ENCODE peak calls at places on chromosome 18, in nine cellular contexts. One of them, this sample, is unnamed.

GRCh38 chr18:79577451-79578395 is 101.9 kb upstream of the CTDP1 start:
- DNase-seq in left ventricle myocardium inferior: peak; percentile 64
- DNase-seq in HFFc6: no peak
- DNase-seq in frontal cortex: no peak
- DNase-seq in Calu3: no peak
- DNase-seq in left ventricle myocardium superior: peak; percentile 68
- DNase-seq in cerebellar nuclear complex: no peak
- DNase-seq in suprapubic skin: peak; percentile 55
- DNase-seq in MV-4-11: peak; percentile 67
- DNase-seq in this sample: no peak

GRCh38 chr18:23487738-23488625 is 15.3 kb upstream of the RMC1 start:
- DNase-seq in MV-4-11: no peak
- DNase-seq in left ventricle myocardium inferior: no peak
- DNase-seq in frontal cortex: no peak
- DNase-seq in left ventricle myocardium superior: no peak
- DNase-seq in Calu3: peak; percentile 15
- DNase-seq in HFFc6: no peak
- DNase-seq in suprapubic skin: no peak
- DNase-seq in cerebellar nuclear complex: no peak
- DNase-seq in this sample: no peak

GRCh38 chr18:8960740-8961657 is 141.5 kb upstream of the NDUFV2 start:
- DNase-seq in cerebellar nuclear complex: no peak
- DNase-seq in HFFc6: peak; percentile 74
- DNase-seq in MV-4-11: no peak
- DNase-seq in Calu3: peak; percentile 51
- DNase-seq in suprapubic skin: no peak
- DNase-seq in left ventricle myocardium superior: no peak
- DNase-seq in left ventricle myocardium inferior: no peak
- DNase-seq in frontal cortex: no peak
- DNase-seq in this sample: no peak

GRCh38 chr18:48548404-48548771 is 9.6 kb downstream of the CTIF start:
- DNase-seq in left ventricle myocardium inferior: peak; percentile 28
- DNase-seq in HFFc6: peak; percentile 57
- DNase-seq in suprapubic skin: peak; percentile 67
- DNase-seq in left ventricle myocardium superior: peak; percentile 45
- DNase-seq in Calu3: no peak
- DNase-seq in MV-4-11: peak; percentile 27
- DNase-seq in frontal cortex: no peak
- DNase-seq in cerebellar nuclear complex: no peak
- DNase-seq in this sample: no peak

GRCh38 chr18:49812321-49813070 is 837 bp downstream of the ACAA2 start:
- DNase-seq in cerebellar nuclear complex: no peak
- DNase-seq in left ventricle myocardium inferior: no peak
- DNase-seq in suprapubic skin: no peak
- DNase-seq in MV-4-11: no peak
- DNase-seq in HFFc6: no peak
- DNase-seq in left ventricle myocardium superior: no peak
- DNase-seq in Calu3: no peak
- DNase-seq in frontal cortex: no peak
- DNase-seq in this sample: no peak

GRCh38 chr18:365651-366050 is 97.8 kb upstream of the THOC1 start:
- DNase-seq in suprapubic skin: no peak
- DNase-seq in cerebellar nuclear complex: no peak
- DNase-seq in left ventricle myocardium superior: no peak
- DNase-seq in MV-4-11: no peak
- DNase-seq in frontal cortex: no peak
- DNase-seq in left ventricle myocardium inferior: no peak
- DNase-seq in HFFc6: no peak
- DNase-seq in Calu3: no peak
- DNase-seq in this sample: no peak

GRCh38 chr18:9802175-9802747 is 83.5 kb upstream of the TXNDC2 start:
- DNase-seq in cerebellar nuclear complex: no peak
- DNase-seq in HFFc6: no peak
- DNase-seq in suprapubic skin: no peak
- DNase-seq in frontal cortex: no peak
- DNase-seq in left ventricle myocardium inferior: no peak
- DNase-seq in left ventricle myocardium superior: no peak
- DNase-seq in MV-4-11: no peak
- DNase-seq in Calu3: no peak
- DNase-seq in this sample: no peak

GRCh38 chr18:49613741-49614151 is 51.9 kb downstream of the LIPG start:
- DNase-seq in left ventricle myocardium superior: no peak
- DNase-seq in left ventricle myocardium inferior: no peak
- DNase-seq in cerebellar nuclear complex: no peak
- DNase-seq in Calu3: peak; percentile 26
- DNase-seq in MV-4-11: no peak
- DNase-seq in suprapubic skin: no peak
- DNase-seq in HFFc6: no peak
- DNase-seq in frontal cortex: no peak
- DNase-seq in this sample: no peak

GRCh38 chr18:58542426-58543159 is 86.3 kb downstream of the ALPK2 start:
- DNase-seq in frontal cortex: no peak
- DNase-seq in Calu3: no peak
- DNase-seq in cerebellar nuclear complex: no peak
- DNase-seq in suprapubic skin: no peak
- DNase-seq in left ventricle myocardium inferior: no peak
- DNase-seq in left ventricle myocardium superior: no peak
- DNase-seq in MV-4-11: peak; percentile 8
- DNase-seq in HFFc6: no peak
- DNase-seq in this sample: no peak

GRCh38 chr18:74476154-74476553 is 19.0 kb upstream of the DIPK1C start:
- DNase-seq in frontal cortex: peak; percentile 70
- DNase-seq in MV-4-11: no peak
- DNase-seq in left ventricle myocardium superior: peak; percentile 55
- DNase-seq in Calu3: no peak
- DNase-seq in suprapubic skin: no peak
- DNase-seq in HFFc6: no peak
- DNase-seq in cerebellar nuclear complex: no peak
- DNase-seq in left ventricle myocardium inferior: peak; percentile 42
- DNase-seq in this sample: no peak

GRCh38 chr18:58221060-58221725 is 177.2 kb downstream of the NEDD4L start:
- DNase-seq in HFFc6: peak; percentile 70
- DNase-seq in suprapubic skin: no peak
- DNase-seq in cerebellar nuclear complex: no peak
- DNase-seq in frontal cortex: no peak
- DNase-seq in left ventricle myocardium inferior: no peak
- DNase-seq in left ventricle myocardium superior: no peak
- DNase-seq in Calu3: peak; percentile 79
- DNase-seq in MV-4-11: no peak
- DNase-seq in this sample: no peak

GRCh38 chr18:36511791-36512352 is 214.4 kb downstream of the FHOD3 start:
- DNase-seq in frontal cortex: no peak
- DNase-seq in cerebellar nuclear complex: no peak
- DNase-seq in Calu3: no peak
- DNase-seq in HFFc6: no peak
- DNase-seq in suprapubic skin: no peak
- DNase-seq in MV-4-11: no peak
- DNase-seq in left ventricle myocardium superior: no peak
- DNase-seq in left ventricle myocardium inferior: no peak
- DNase-seq in this sample: no peak

GRCh38 chr18:61824733-61825363 is 68.0 kb downstream of the RNF152 start:
- DNase-seq in cerebellar nuclear complex: no peak
- DNase-seq in Calu3: no peak
- DNase-seq in MV-4-11: no peak
- DNase-seq in suprapubic skin: no peak
- DNase-seq in frontal cortex: no peak
- DNase-seq in left ventricle myocardium inferior: no peak
- DNase-seq in left ventricle myocardium superior: no peak
- DNase-seq in HFFc6: peak; percentile 21
- DNase-seq in this sample: no peak

GRCh38 chr18:31409301-31409700 is 32.7 kb downstream of the DSG4 start:
- DNase-seq in suprapubic skin: no peak
- DNase-seq in frontal cortex: peak; percentile 1
- DNase-seq in left ventricle myocardium inferior: no peak
- DNase-seq in HFFc6: no peak
- DNase-seq in Calu3: no peak
- DNase-seq in cerebellar nuclear complex: no peak
- DNase-seq in left ventricle myocardium superior: no peak
- DNase-seq in MV-4-11: no peak
- DNase-seq in this sample: no peak

GRCh38 chr18:37565985-37566478 is 434 bp upstream of the CELF4 start:
- DNase-seq in HFFc6: peak; percentile 22
- DNase-seq in Calu3: peak; percentile 62
- DNase-seq in MV-4-11: no peak
- DNase-seq in suprapubic skin: no peak
- DNase-seq in cerebellar nuclear complex: peak; percentile 59
- DNase-seq in frontal cortex: peak; percentile 82
- DNase-seq in left ventricle myocardium inferior: peak; percentile 54
- DNase-seq in left ventricle myocardium superior: peak; percentile 75
- DNase-seq in this sample: peak; percentile 91

GRCh38 chr18:57768557-57769326 is 34.4 kb downstream of the ATP8B1 start:
- DNase-seq in HFFc6: peak; percentile 49
- DNase-seq in Calu3: no peak
- DNase-seq in MV-4-11: peak; percentile 30
- DNase-seq in frontal cortex: no peak
- DNase-seq in left ventricle myocardium inferior: no peak
- DNase-seq in cerebellar nuclear complex: no peak
- DNase-seq in left ventricle myocardium superior: no peak
- DNase-seq in suprapubic skin: no peak
- DNase-seq in this sample: no peak

GRCh38 chr18:11398625-11399024 is 210.8 kb upstream of the SLC35G4 start:
- DNase-seq in left ventricle myocardium superior: no peak
- DNase-seq in cerebellar nuclear complex: no peak
- DNase-seq in Calu3: no peak
- DNase-seq in MV-4-11: peak; percentile 29
- DNase-seq in HFFc6: no peak
- DNase-seq in left ventricle myocardium inferior: no peak
- DNase-seq in suprapubic skin: no peak
- DNase-seq in frontal cortex: no peak
- DNase-seq in this sample: no peak

GRCh38 chr18:55185391-55185790 is 226.1 kb upstream of the CCDC68 start:
- DNase-seq in frontal cortex: no peak
- DNase-seq in left ventricle myocardium superior: no peak
- DNase-seq in Calu3: no peak
- DNase-seq in left ventricle myocardium inferior: no peak
- DNase-seq in suprapubic skin: no peak
- DNase-seq in HFFc6: no peak
- DNase-seq in MV-4-11: no peak
- DNase-seq in cerebellar nuclear complex: no peak
- DNase-seq in this sample: no peak

GRCh38 chr18:63290456-63291200 is 28.9 kb downstream of the BCL2 start:
- DNase-seq in frontal cortex: no peak
- DNase-seq in left ventricle myocardium superior: no peak
- DNase-seq in HFFc6: no peak
- DNase-seq in left ventricle myocardium inferior: no peak
- DNase-seq in cerebellar nuclear complex: no peak
- DNase-seq in suprapubic skin: no peak
- DNase-seq in MV-4-11: no peak
- DNase-seq in Calu3: no peak
- DNase-seq in this sample: no peak

GRCh38 chr18:2978208-2978607 is 34.7 kb downstream of the LPIN2 start:
- DNase-seq in frontal cortex: no peak
- DNase-seq in Calu3: no peak
- DNase-seq in HFFc6: no peak
- DNase-seq in suprapubic skin: no peak
- DNase-seq in left ventricle myocardium inferior: no peak
- DNase-seq in MV-4-11: no peak
- DNase-seq in left ventricle myocardium superior: no peak
- DNase-seq in cerebellar nuclear complex: no peak
- DNase-seq in this sample: no peak

GRCh38 chr18:37985126-37985525 is 419.5 kb upstream of the CELF4 start:
- DNase-seq in frontal cortex: no peak
- DNase-seq in MV-4-11: no peak
- DNase-seq in left ventricle myocardium inferior: no peak
- DNase-seq in Calu3: no peak
- DNase-seq in suprapubic skin: no peak
- DNase-seq in left ventricle myocardium superior: no peak
- DNase-seq in HFFc6: no peak
- DNase-seq in cerebellar nuclear complex: no peak
- DNase-seq in this sample: no peak